ENCODE peak calls at places on chromosomes 6 and 20, in ten cellular contexts. E is transverse colon, M is breast epithelium, O is prostate gland, K is SK-N-SH, X is stomach, Q is spleen, U is GM12892, N is K562, B is upper lobe of left lung. I is an unnamed sample.

GRCh38 chr20:61636531-61637116 is 384.6 kb downstream of the CDH4 start:
- DNase-seq in E (no peak), M (no peak), O (no peak), K (no peak), X (no peak), Q (no peak), U (no peak), N (no peak), B (no peak), I (no peak)

GRCh38 chr20:5181492-5181891 is 54.7 kb downstream of the CDS2 start:
- DNase-seq in E (no peak), M (no peak), O (no peak), K (no peak), X (no peak), Q (no peak), U (no peak), N (no peak), B (no peak), I (no peak)

GRCh38 chr20:56222945-56223344 is 25.6 kb upstream of the MC3R start:
- DNase-seq in E (no peak), M (no peak), O (peak), K (no peak), X (no peak), Q (no peak), U (no peak), N (no peak), B (no peak), I (no peak)

GRCh38 chr6:28789553-28790083 is 134.2 kb downstream of the TRIM27 start:
- DNase-seq in E (no peak), M (no peak), O (no peak), K (no peak), X (no peak), Q (no peak), U (no peak), N (peak), B (no peak), I (no peak)

GRCh38 chr6:107645740-107646139 is 155.8 kb downstream of the SOBP start:
- DNase-seq in E (no peak), M (no peak), O (no peak), K (no peak), X (no peak), Q (no peak), U (no peak), N (no peak), B (no peak), I (no peak)

GRCh38 chr6:351011-351866 is 40.3 kb upstream of the IRF4 start:
- DNase-seq in E (no peak), M (no peak), O (no peak), K (no peak), X (no peak), Q (no peak), U (no peak), N (no peak), B (no peak), I (no peak)

GRCh38 chr6:54717849-54718455 is 128.6 kb upstream of the FAM83B start:
- DNase-seq in E (peak), M (no peak), O (peak), K (peak), X (peak), Q (no peak), U (no peak), N (peak), B (peak), I (peak)

GRCh38 chr6:157505912-157506491 is 125.0 kb downstream of the ZDHHC14 start:
- DNase-seq in E (no peak), M (no peak), O (no peak), K (no peak), X (no peak), Q (no peak), U (no peak), N (no peak), B (no peak), I (no peak)

GRCh38 chr6:137756788-137757187 is 110.3 kb upstream of the TNFAIP3 start:
- DNase-seq in E (no peak), M (no peak), O (no peak), K (no peak), X (no peak), Q (no peak), U (no peak), N (no peak), B (no peak), I (no peak)

GRCh38 chr20:49887251-49887827 is 28.0 kb downstream of the SPATA2 start:
- DNase-seq in E (no peak), M (no peak), O (no peak), K (no peak), X (no peak), Q (peak), U (no peak), N (no peak), B (no peak), I (no peak)

GRCh38 chr6:156877126-156877863 is 100.1 kb downstream of the ARID1B start:
- DNase-seq in E (no peak), M (no peak), O (no peak), K (no peak), X (peak), Q (no peak), U (no peak), N (no peak), B (no peak), I (no peak)

GRCh38 chr6:43878823-43879495 is 108.9 kb downstream of the VEGFA start:
- DNase-seq in E (peak), M (no peak), O (no peak), K (peak), X (peak), Q (peak), U (no peak), N (no peak), B (no peak), I (no peak)

GRCh38 chr6:168127384-168127868 is 48.4 kb upstream of the FRMD1 start:
- DNase-seq in E (no peak), M (peak), O (no peak), K (no peak), X (no peak), Q (no peak), U (no peak), N (no peak), B (no peak), I (no peak)

GRCh38 chr6:131694832-131695426 is 6.3 kb downstream of the OR2A4 start:
- DNase-seq in E (peak), M (no peak), O (peak), K (peak), X (peak), Q (no peak), U (peak), N (peak), B (peak), I (peak)

GRCh38 chr20:10909803-10910202 is 236.0 kb upstream of the JAG1 start:
- DNase-seq in E (no peak), M (no peak), O (no peak), K (no peak), X (no peak), Q (no peak), U (no peak), N (no peak), B (no peak), I (no peak)

GRCh38 chr6:1377526-1378223 is 11.7 kb upstream of the FOXF2 start:
- DNase-seq in E (no peak), M (no peak), O (no peak), K (no peak), X (no peak), Q (no peak), U (no peak), N (no peak), B (no peak), I (no peak)

GRCh38 chr6:1379810-1380198 is 9.6 kb upstream of the FOXF2 start:
- DNase-seq in E (no peak), M (no peak), O (no peak), K (no peak), X (no peak), Q (no peak), U (no peak), N (no peak), B (no peak), I (no peak)

GRCh38 chr6:1378224-1379025 is 11.0 kb upstream of the FOXF2 start:
- DNase-seq in E (no peak), M (no peak), O (no peak), K (no peak), X (no peak), Q (no peak), U (no peak), N (no peak), B (no peak), I (no peak)

GRCh38 chr6:1380625-1381396 is 8.6 kb upstream of the FOXF2 start:
- DNase-seq in E (no peak), M (no peak), O (no peak), K (no peak), X (no peak), Q (no peak), U (no peak), N (no peak), B (no peak), I (no peak)

DNA sequence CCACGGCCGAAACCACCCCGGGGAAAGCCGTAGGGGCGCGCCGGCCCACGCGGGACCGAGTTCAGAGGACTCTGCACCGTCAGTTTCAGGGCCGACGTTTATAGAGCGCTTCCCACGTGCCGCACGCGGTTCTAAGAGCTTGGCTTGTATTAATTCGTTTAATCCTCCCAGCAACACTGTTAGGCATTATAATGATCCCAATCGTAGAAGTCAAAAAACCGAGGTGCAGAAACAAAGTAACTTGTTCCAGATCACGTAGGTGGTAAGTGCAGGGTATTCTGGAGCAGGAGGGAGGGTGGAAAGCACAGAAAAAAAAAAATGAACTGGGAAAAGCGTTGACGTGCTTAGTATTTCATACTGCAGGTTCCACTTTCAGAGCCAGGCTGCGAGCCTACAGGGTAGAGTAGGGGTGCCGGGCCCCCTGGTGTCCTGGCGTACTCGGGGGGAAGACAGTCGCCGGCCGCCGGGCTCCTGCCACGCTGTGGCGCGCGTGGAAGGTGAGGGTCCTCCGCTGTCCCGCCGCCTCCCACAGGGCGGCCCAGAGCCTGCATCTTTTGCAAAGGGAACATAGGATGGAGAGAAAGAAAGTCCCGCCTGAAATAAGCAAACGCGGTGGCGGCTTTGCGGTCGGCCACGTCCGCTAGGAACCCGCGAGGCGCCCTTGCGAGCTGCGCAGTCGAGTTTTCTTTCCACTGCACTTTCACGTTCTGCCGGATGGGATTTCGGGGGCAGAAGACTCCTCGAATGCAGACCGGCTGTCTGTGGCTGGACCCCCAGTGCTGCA is 10.2 kb upstream of the FOXF2 start:
- DNase-seq in E (no peak), M (no peak), O (no peak), K (no peak), X (no peak), Q (peak), U (no peak), N (no peak), B (no peak), I (no peak)
- TF ChIP-seq POLR2AphosphoS5 in E (no peak), M (no peak), O (no peak), K (no peak), X (no peak), Q (no peak), U (no peak), N (no peak), B (no peak), I (no peak)

GRCh38 chr6:31152776-31153175 is 4.8 kb downstream of the CCHCR1 start:
- DNase-seq in E (no peak), M (no peak), O (no peak), K (no peak), X (no peak), Q (no peak), U (no peak), N (no peak), B (no peak), I (no peak)
- TF ChIP-seq POLR2AphosphoS5 in E (no peak), M (no peak), O (no peak), K (no peak), X (no peak), Q (no peak), U (no peak), N (no peak), B (no peak), I (no peak)

GRCh38 chr6:34524989-34525388 is 31.1 kb downstream of the SPDEF start:
- DNase-seq in E (no peak), M (no peak), O (no peak), K (no peak), X (no peak), Q (no peak), U (no peak), N (no peak), B (no peak), I (no peak)
- TF ChIP-seq POLR2AphosphoS5 in E (no peak), M (no peak), O (no peak), K (no peak), X (no peak), Q (no peak), U (no peak), N (no peak), B (no peak), I (no peak)

DNA sequence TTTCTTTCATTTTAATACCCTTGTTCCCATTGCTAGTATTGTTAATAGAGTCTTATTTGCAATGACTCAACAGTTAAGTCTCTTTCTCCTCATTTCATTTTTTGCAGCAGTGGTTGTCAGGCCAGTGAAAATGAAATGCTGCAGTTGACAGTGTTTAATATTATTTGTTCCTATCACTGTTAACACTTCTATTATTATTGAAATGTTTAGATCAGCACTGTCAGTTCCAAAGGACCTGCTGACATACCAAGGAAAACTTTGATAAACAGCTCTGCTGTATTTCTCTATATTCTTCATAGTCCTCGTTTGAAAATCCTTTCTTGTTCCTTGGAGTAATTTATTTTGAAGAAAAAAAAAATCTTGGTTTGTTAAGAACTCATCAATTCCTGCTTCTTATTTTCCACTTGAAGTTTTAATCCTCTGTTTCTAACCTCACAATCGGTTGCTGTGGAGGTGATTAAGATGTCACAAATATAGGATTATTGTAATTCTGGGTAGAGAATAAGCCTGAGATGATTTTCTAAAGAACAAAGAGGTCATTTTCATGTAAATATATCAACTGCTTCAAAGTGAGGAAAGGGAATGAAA is 1065.9 kb upstream of the CITED2 start:
- DNase-seq in E (no peak), M (no peak), O (no peak), K (no peak), X (no peak), Q (no peak), U (no peak), N (no peak), B (no peak), I (no peak)
- TF ChIP-seq POLR2AphosphoS5 in E (no peak), M (no peak), O (no peak), K (no peak), X (no peak), Q (no peak), U (no peak), N (no peak), B (no peak), I (no peak)

DNA sequence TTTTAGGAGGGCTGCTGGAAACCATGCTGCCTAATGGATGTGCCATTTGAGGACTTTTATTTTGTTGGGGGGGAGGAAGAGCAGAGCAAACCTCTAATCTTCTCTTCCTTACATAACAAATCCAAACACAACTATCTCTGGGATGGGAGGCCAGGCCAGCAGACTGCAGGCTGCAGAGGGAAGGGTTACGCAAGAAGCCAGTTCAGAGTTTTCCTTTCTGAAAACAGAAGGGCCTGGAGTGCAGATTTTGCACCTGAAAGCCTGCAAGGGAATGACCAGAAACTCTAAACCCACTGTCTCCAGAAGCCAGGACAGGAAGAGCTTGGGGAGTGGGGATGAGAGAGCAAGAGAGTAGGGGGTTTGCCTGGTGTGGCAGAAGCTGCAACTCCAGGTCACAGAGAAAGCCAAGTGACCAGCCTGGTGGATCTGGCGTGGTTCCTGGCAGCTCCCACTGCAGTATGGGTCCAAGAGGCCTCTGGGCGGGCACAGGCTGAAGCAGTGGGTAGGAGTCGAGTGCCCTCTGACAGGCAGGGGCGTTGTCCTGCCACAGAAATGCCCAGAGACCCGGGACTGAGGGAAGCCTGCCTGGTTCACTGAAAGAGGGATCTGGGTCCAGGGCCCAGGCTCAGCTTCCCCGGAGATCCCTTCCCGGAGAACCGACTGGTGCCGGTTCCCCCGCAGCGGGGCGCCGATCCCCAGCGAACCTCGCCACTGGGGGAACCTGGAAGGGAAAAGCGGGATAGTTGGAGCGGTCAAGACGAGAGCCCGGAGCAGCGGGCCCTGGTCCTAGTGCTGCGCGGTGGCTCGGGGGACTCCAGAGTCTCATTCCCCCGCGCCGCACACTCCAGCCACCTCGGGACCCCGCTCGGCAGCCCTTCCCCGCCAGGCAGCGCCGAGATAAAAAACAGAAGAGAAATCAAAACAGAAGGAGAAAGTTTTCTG is 6.7 kb downstream of the MAFB start:
- DNase-seq in E (no peak), M (no peak), O (no peak), K (no peak), X (no peak), Q (peak), U (no peak), N (no peak), B (peak), I (no peak)
- TF ChIP-seq POLR2AphosphoS5 in E (no peak), M (no peak), O (no peak), K (no peak), X (no peak), Q (peak), U (no peak), N (no peak), B (no peak), I (no peak)